ENCODE peak calls at places on chromosomes 7 and 10, in seven cellular contexts. V is NCI-H2029 treated with DMSO at 0.1 percent for 48 hours; D is activated T-helper 1 cell treated with anti-CD3 and anti-CD28 coated beads, Interleukin-12 subunit alpha, Interleukin-12 subunit beta, Interleukin-2, Interleukin-4 antibody, amounts not matched to agents 30 ng/mL and 10 ng/mL and 1 ng/mL, durations not matched to agents 14 hours and 24 hours and 36 hours; H is activated effector memory CD4-positive, alpha-beta T cell treated with Interleukin-2 at 50 U/mL for 16 hours; O is A549; C is amygdala; J is HuH-7.5. X is an unnamed sample.
A peak's percentile ranks its signal among the peaks of the same experiment; 100 is the strongest.

GRCh38 chr10:124032982-124033886 is 60.2 kb downstream of the CHST15 start:
- DNase-seq in V (no peak), H (no peak), O (no peak), C (no peak), D (no peak), J (no peak), X (no peak)

GRCh38 chr10:47020491-47020890 is 109.3 kb downstream of the PTPN20 start:
- DNase-seq in H (no peak), V (no peak), C (no peak), J (no peak), D (no peak), O (no peak), X (no peak)

GRCh38 chr10:62305813-62306212 is 37.2 kb upstream of the RTKN2 start:
- DNase-seq in J (no peak), O (no peak), V (no peak), H (no peak), D (no peak), C (no peak), X (no peak)

GRCh38 chr10:93445097-93445960 is 36.8 kb downstream of the MYOF start:
- DNase-seq in D (no peak), H (no peak), J (peak; percentile 73), V (peak; percentile 76), C (no peak), O (peak; percentile 96), X (peak; percentile 91)

GRCh38 chr7:157735826-157736225 is 399.0 kb downstream of the DNAJB6 start:
- DNase-seq in C (no peak), V (no peak), O (no peak), D (no peak), H (no peak), J (no peak), X (no peak)

GRCh38 chr10:93468532-93469213 is 13.5 kb downstream of the MYOF start:
- DNase-seq in O (peak; percentile 89), H (no peak), D (no peak), V (no peak), J (no peak), C (no peak), X (no peak)

GRCh38 chr7:12458520-12459131 is 55.0 kb upstream of the VWDE start:
- DNase-seq in V (peak; percentile 47), D (no peak), O (peak; percentile 43), H (no peak), J (peak; percentile 23), C (no peak), X (peak; percentile 35)

GRCh38 chr7:94417921-94418320 is 23.2 kb downstream of the COL1A2 start:
- DNase-seq in H (no peak), D (no peak), J (no peak), C (no peak), O (no peak), V (no peak), X (no peak)

GRCh38 chr10:98076086-98076485 is 45.7 kb upstream of the CRTAC1 start:
- DNase-seq in J (no peak), V (no peak), H (no peak), D (no peak), C (no peak), O (no peak), X (no peak)

GRCh38 chr10:62437696-62438095 is 63.5 kb downstream of the ZNF365 start:
- DNase-seq in V (peak; percentile 4), C (no peak), H (no peak), O (peak; percentile 40), D (no peak), J (no peak), X (peak; percentile 38)

GRCh38 chr7:68969571-68969970 is 628.7 kb upstream of the AUTS2 start:
- DNase-seq in C (no peak), D (no peak), J (no peak), O (no peak), V (no peak), H (no peak), X (no peak)

GRCh38 chr7:41977165-41977651 is 259.8 kb downstream of the GLI3 start:
- DNase-seq in J (no peak), D (no peak), H (no peak), V (no peak), O (peak; percentile 28), C (no peak), X (peak; percentile 62)

GRCh38 chr7:80699656-80700318 is 61.3 kb downstream of the CD36 start:
- DNase-seq in J (no peak), V (no peak), H (no peak), C (no peak), O (no peak), D (no peak), X (no peak)

GRCh38 chr7:3453398-3453797 is 152.3 kb downstream of the SDK1 start:
- DNase-seq in V (no peak), C (no peak), H (no peak), J (no peak), D (no peak), O (no peak), X (no peak)

GRCh38 chr7:148303295-148304013 is 287.1 kb upstream of the C7orf33 start:
- DNase-seq in H (no peak), J (no peak), C (no peak), D (no peak), O (no peak), V (no peak), X (no peak)

GRCh38 chr10:9097206-9097990 is 1042.9 kb downstream of the GATA3 start:
- DNase-seq in D (no peak), H (no peak), J (no peak), O (no peak), V (no peak), C (no peak), X (no peak)

GRCh38 chr10:88386878-88387773 is 196.0 kb downstream of the RNLS start:
- DNase-seq in O (peak; percentile 33), C (no peak), V (no peak), J (peak; percentile 13), D (no peak), H (no peak), X (peak; percentile 8)

GRCh38 chr10:13993169-13993568 is 337.6 kb downstream of the FRMD4A start:
- DNase-seq in D (no peak), V (no peak), J (no peak), H (no peak), C (no peak), O (no peak), X (no peak)

GRCh38 chr7:29035044-29035740 is 77.1 kb upstream of the TRIL start:
- DNase-seq in J (no peak), H (no peak), O (peak; percentile 28), D (peak; percentile 12), V (no peak), C (no peak), X (no peak)

GRCh38 chr10:32190890-32191491 is 134.8 kb upstream of the KIF5B start:
- DNase-seq in D (no peak), H (no peak), V (no peak), J (no peak), O (no peak), C (no peak), X (no peak)

GRCh38 chr10:11609052-11609451 is 2.4 kb downstream of the USP6NL start:
- DNase-seq in H (no peak), C (no peak), D (no peak), O (no peak), V (no peak), J (no peak), X (no peak)

GRCh38 chr10:79202188-79203013 is 133.6 kb downstream of the ZMIZ1 start:
- DNase-seq in V (no peak), D (no peak), C (no peak), J (peak; percentile 34), H (no peak), O (peak; percentile 41), X (peak; percentile 34)

GRCh38 chr7:65371468-65371867 is 2.2 kb upstream of the ZNF92 start:
- DNase-seq in H (no peak), V (no peak), O (no peak), C (no peak), D (no peak), J (no peak), X (no peak)

GRCh38 chr7:111429781-111430180 is 132.5 kb downstream of the IMMP2L start:
- DNase-seq in J (no peak), V (no peak), H (no peak), O (no peak), D (no peak), C (no peak), X (no peak)

GRCh38 chr10:14153570-14154055 is 177.1 kb downstream of the FRMD4A start:
- DNase-seq in C (no peak), J (no peak), H (no peak), D (no peak), O (no peak), V (no peak), X (no peak)

GRCh38 chr10:71597821-71598498 is 121.6 kb downstream of the C10orf105 start:
- DNase-seq in C (no peak), D (no peak), J (no peak), H (no peak), O (no peak), V (no peak), X (no peak)

X was measured in HAP-1.